ENCODE peak calls at places on chromosomes 6 and 20, in ten cellular contexts. One of them, this sample, is unnamed.

GRCh38 chr6:85644374-85644762 is 1.7 kb upstream of the SYNCRIP start:
- DNase-seq in HT-29: no peak
- DNase-seq in stimulated activated CD8-positive, alpha-beta memory T cell treated with anti-CD3 and anti-CD28 coated beads, Interleukin-4, amount 100 ng/mL, for 1 hour: no peak
- DNase-seq in stimulated activated naive B cell treated with anti-CD40 and anti-IgM and Interleukin-4, amounts not matched to agents 10 μg/mL and 1 μg/mL and 100 μg/mL, for 72 hours: no peak
- DNase-seq in cardiac muscle cell: no peak
- DNase-seq in DMS79: no peak
- DNase-seq in H9: no peak
- DNase-seq in HS-5: no peak
- DNase-seq in GF-D8: no peak
- DNase-seq in AG08395: no peak
- DNase-seq in this sample: no peak

GRCh38 chr6:45423901-45424627 is 46.3 kb upstream of the SUPT3H start:
- DNase-seq in HT-29: no peak
- DNase-seq in DMS79: no peak
- DNase-seq in stimulated activated CD8-positive, alpha-beta memory T cell treated with anti-CD3 and anti-CD28 coated beads, Interleukin-4, amount 100 ng/mL, for 1 hour: no peak
- DNase-seq in HS-5: no peak
- DNase-seq in H9: peak
- DNase-seq in GF-D8: peak
- DNase-seq in AG08395: no peak
- DNase-seq in cardiac muscle cell: peak
- DNase-seq in stimulated activated naive B cell treated with anti-CD40 and anti-IgM and Interleukin-4, amounts not matched to agents 10 μg/mL and 1 μg/mL and 100 μg/mL, for 72 hours: peak
- DNase-seq in this sample: no peak

GRCh38 chr6:8080338-8081151 is 16.4 kb upstream of the BLOC1S5 start:
- DNase-seq in HS-5: peak
- DNase-seq in HT-29: no peak
- DNase-seq in stimulated activated naive B cell treated with anti-CD40 and anti-IgM and Interleukin-4, amounts not matched to agents 10 μg/mL and 1 μg/mL and 100 μg/mL, for 72 hours: no peak
- DNase-seq in AG08395: peak
- DNase-seq in cardiac muscle cell: peak
- DNase-seq in H9: no peak
- DNase-seq in DMS79: no peak
- DNase-seq in stimulated activated CD8-positive, alpha-beta memory T cell treated with anti-CD3 and anti-CD28 coated beads, Interleukin-4, amount 100 ng/mL, for 1 hour: no peak
- DNase-seq in GF-D8: peak
- DNase-seq in this sample: no peak

GRCh38 chr6:81487489-81487888 is 265.0 kb downstream of the TENT5A start:
- DNase-seq in stimulated activated naive B cell treated with anti-CD40 and anti-IgM and Interleukin-4, amounts not matched to agents 10 μg/mL and 1 μg/mL and 100 μg/mL, for 72 hours: no peak
- DNase-seq in AG08395: no peak
- DNase-seq in stimulated activated CD8-positive, alpha-beta memory T cell treated with anti-CD3 and anti-CD28 coated beads, Interleukin-4, amount 100 ng/mL, for 1 hour: no peak
- DNase-seq in GF-D8: no peak
- DNase-seq in H9: no peak
- DNase-seq in DMS79: no peak
- DNase-seq in cardiac muscle cell: peak
- DNase-seq in HT-29: no peak
- DNase-seq in HS-5: no peak
- DNase-seq in this sample: no peak

GRCh38 chr6:128139519-128139918 is 238.7 kb upstream of the THEMIS start:
- DNase-seq in stimulated activated CD8-positive, alpha-beta memory T cell treated with anti-CD3 and anti-CD28 coated beads, Interleukin-4, amount 100 ng/mL, for 1 hour: no peak
- DNase-seq in H9: no peak
- DNase-seq in GF-D8: no peak
- DNase-seq in AG08395: peak
- DNase-seq in cardiac muscle cell: peak
- DNase-seq in stimulated activated naive B cell treated with anti-CD40 and anti-IgM and Interleukin-4, amounts not matched to agents 10 μg/mL and 1 μg/mL and 100 μg/mL, for 72 hours: no peak
- DNase-seq in HS-5: no peak
- DNase-seq in HT-29: peak
- DNase-seq in DMS79: no peak
- DNase-seq in this sample: no peak

GRCh38 chr20:62739581-62740285 is 31.1 kb downstream of the NTSR1 start:
- DNase-seq in stimulated activated naive B cell treated with anti-CD40 and anti-IgM and Interleukin-4, amounts not matched to agents 10 μg/mL and 1 μg/mL and 100 μg/mL, for 72 hours: no peak
- DNase-seq in AG08395: peak
- DNase-seq in stimulated activated CD8-positive, alpha-beta memory T cell treated with anti-CD3 and anti-CD28 coated beads, Interleukin-4, amount 100 ng/mL, for 1 hour: peak
- DNase-seq in H9: no peak
- DNase-seq in DMS79: no peak
- DNase-seq in cardiac muscle cell: no peak
- DNase-seq in GF-D8: peak
- DNase-seq in HS-5: peak
- DNase-seq in HT-29: peak
- DNase-seq in this sample: no peak

GRCh38 chr20:45303586-45304463 is 2.8 kb upstream of the RBPJL start:
- DNase-seq in cardiac muscle cell: no peak
- DNase-seq in HS-5: no peak
- DNase-seq in H9: no peak
- DNase-seq in stimulated activated naive B cell treated with anti-CD40 and anti-IgM and Interleukin-4, amounts not matched to agents 10 μg/mL and 1 μg/mL and 100 μg/mL, for 72 hours: no peak
- DNase-seq in AG08395: no peak
- DNase-seq in stimulated activated CD8-positive, alpha-beta memory T cell treated with anti-CD3 and anti-CD28 coated beads, Interleukin-4, amount 100 ng/mL, for 1 hour: no peak
- DNase-seq in DMS79: no peak
- DNase-seq in HT-29: no peak
- DNase-seq in GF-D8: no peak
- DNase-seq in this sample: no peak

GRCh38 chr6:135014353-135014832 is 40.2 kb downstream of the HBS1L start:
- DNase-seq in HT-29: no peak
- DNase-seq in AG08395: no peak
- DNase-seq in DMS79: no peak
- DNase-seq in GF-D8: no peak
- DNase-seq in stimulated activated naive B cell treated with anti-CD40 and anti-IgM and Interleukin-4, amounts not matched to agents 10 μg/mL and 1 μg/mL and 100 μg/mL, for 72 hours: no peak
- DNase-seq in HS-5: no peak
- DNase-seq in H9: no peak
- DNase-seq in cardiac muscle cell: no peak
- DNase-seq in stimulated activated CD8-positive, alpha-beta memory T cell treated with anti-CD3 and anti-CD28 coated beads, Interleukin-4, amount 100 ng/mL, for 1 hour: no peak
- DNase-seq in this sample: no peak

GRCh38 chr6:42710316-42710715 is 12.1 kb downstream of the PRPH2 start:
- DNase-seq in GF-D8: no peak
- DNase-seq in HT-29: no peak
- DNase-seq in cardiac muscle cell: peak
- DNase-seq in AG08395: no peak
- DNase-seq in DMS79: peak
- DNase-seq in HS-5: no peak
- DNase-seq in H9: no peak
- DNase-seq in stimulated activated naive B cell treated with anti-CD40 and anti-IgM and Interleukin-4, amounts not matched to agents 10 μg/mL and 1 μg/mL and 100 μg/mL, for 72 hours: no peak
- DNase-seq in stimulated activated CD8-positive, alpha-beta memory T cell treated with anti-CD3 and anti-CD28 coated beads, Interleukin-4, amount 100 ng/mL, for 1 hour: no peak
- DNase-seq in this sample: no peak

GRCh38 chr6:63899550-63899949 is 263.9 kb downstream of the PHF3 start:
- DNase-seq in H9: no peak
- DNase-seq in GF-D8: no peak
- DNase-seq in HS-5: peak
- DNase-seq in cardiac muscle cell: peak
- DNase-seq in stimulated activated naive B cell treated with anti-CD40 and anti-IgM and Interleukin-4, amounts not matched to agents 10 μg/mL and 1 μg/mL and 100 μg/mL, for 72 hours: no peak
- DNase-seq in stimulated activated CD8-positive, alpha-beta memory T cell treated with anti-CD3 and anti-CD28 coated beads, Interleukin-4, amount 100 ng/mL, for 1 hour: no peak
- DNase-seq in HT-29: no peak
- DNase-seq in AG08395: no peak
- DNase-seq in DMS79: no peak
- DNase-seq in this sample: no peak

GRCh38 chr6:107699191-107700015 is 124.7 kb downstream of the SCML4 start:
- DNase-seq in HT-29: no peak
- DNase-seq in DMS79: no peak
- DNase-seq in HS-5: no peak
- DNase-seq in stimulated activated CD8-positive, alpha-beta memory T cell treated with anti-CD3 and anti-CD28 coated beads, Interleukin-4, amount 100 ng/mL, for 1 hour: no peak
- DNase-seq in AG08395: no peak
- DNase-seq in stimulated activated naive B cell treated with anti-CD40 and anti-IgM and Interleukin-4, amounts not matched to agents 10 μg/mL and 1 μg/mL and 100 μg/mL, for 72 hours: no peak
- DNase-seq in GF-D8: no peak
- DNase-seq in cardiac muscle cell: no peak
- DNase-seq in H9: peak
- DNase-seq in this sample: no peak

GRCh38 chr6:121540210-121540609 is 104.8 kb downstream of the GJA1 start:
- DNase-seq in AG08395: no peak
- DNase-seq in cardiac muscle cell: no peak
- DNase-seq in HS-5: no peak
- DNase-seq in stimulated activated CD8-positive, alpha-beta memory T cell treated with anti-CD3 and anti-CD28 coated beads, Interleukin-4, amount 100 ng/mL, for 1 hour: no peak
- DNase-seq in stimulated activated naive B cell treated with anti-CD40 and anti-IgM and Interleukin-4, amounts not matched to agents 10 μg/mL and 1 μg/mL and 100 μg/mL, for 72 hours: no peak
- DNase-seq in DMS79: no peak
- DNase-seq in GF-D8: no peak
- DNase-seq in H9: no peak
- DNase-seq in HT-29: no peak
- DNase-seq in this sample: no peak

This sample was measured in cortex of kidney.